ENCODE peak calls at places on chromosomes 4 and X, in four cellular contexts. Z is RWPE1, R is stomach, Y is fibroblast of pulmonary artery. C is an unnamed sample.
A peak's percentile ranks its signal among the peaks of the same experiment; 100 is the strongest.

GRCh38 chr4:77360451-77360850 is 203.4 kb downstream of the CCNG2 start:
- DNase-seq in Z (no peak), R (peak; percentile 29), Y (no peak), C (no peak)

GRCh38 chr4:106627071-106627470 is 258.5 kb upstream of the GIMD1 start:
- DNase-seq in Z (no peak), R (no peak), Y (peak; percentile 43), C (no peak)

GRCh38 chrX:140971385-140971784 is 31.0 kb upstream of the SPANXB1 start:
- DNase-seq in Z (no peak), R (no peak), Y (no peak), C (no peak)

GRCh38 chrX:64977051-64977450 is 801 bp upstream of the ZC4H2 start:
- DNase-seq in Z (no peak), R (no peak), Y (no peak), C (no peak)

GRCh38 chr4:29711226-29711625 is 1008.9 kb upstream of the PCDH7 start:
- DNase-seq in Z (no peak), R (no peak), Y (no peak), C (no peak)

GRCh38 chr4:65669008-65669971 is 999 bp downstream of the EPHA5 start:
- DNase-seq in Z (no peak), R (no peak), Y (peak; percentile 47), C (no peak)

GRCh38 chr4:26175905-26176304 is 144.9 kb upstream of the RBPJ start:
- DNase-seq in Z (no peak), R (no peak), Y (no peak), C (no peak)

GRCh38 chr4:56129431-56129861 is 180.7 kb downstream of the CEP135 start:
- DNase-seq in Z (peak; percentile 26), R (peak; percentile 58), Y (peak; percentile 58), C (peak; percentile 58)

GRCh38 chr4:66062044-66062443 is 391.8 kb upstream of the EPHA5 start:
- DNase-seq in Z (no peak), R (no peak), Y (peak; percentile 51), C (peak; percentile 3)

GRCh38 chrX:130975947-130976346 is 72.9 kb upstream of the ENOX2 start:
- DNase-seq in Z (peak; percentile 20), R (no peak), Y (peak; percentile 52), C (peak; percentile 63)
- TF ChIP-seq CTCF in Z (peak; percentile 50), R (no peak), Y (peak; percentile 52), C (peak; percentile 65)

GRCh38 chr4:162126754-162127153 is 37.0 kb downstream of the FSTL5 start:
- DNase-seq in Z (no peak), R (no peak), Y (no peak), C (no peak)

DNA sequence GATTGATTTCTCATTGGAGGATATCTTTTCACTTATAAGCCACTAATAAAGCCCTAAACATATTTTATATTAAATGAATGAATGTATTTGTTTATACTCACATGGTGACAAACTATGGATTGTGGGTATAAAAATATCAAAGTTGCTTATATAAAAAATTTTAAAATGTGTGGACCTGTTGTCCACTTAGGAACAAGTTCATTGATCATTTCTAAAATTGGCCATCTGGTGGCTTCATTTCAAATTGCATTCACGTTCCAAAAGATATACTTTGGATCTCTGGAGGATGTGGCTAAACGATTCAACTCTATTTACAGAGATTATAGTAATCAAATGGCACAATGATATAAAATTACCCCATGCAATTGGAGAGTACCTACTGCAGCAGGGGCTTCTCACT is 32.5 kb downstream of the FSTL5 start:
- DNase-seq in Z (no peak), R (no peak), Y (no peak), C (peak; percentile 10)
- TF ChIP-seq CTCF in Z (no peak), R (no peak), Y (no peak), C (peak; percentile 30)

GRCh38 chr4:186952709-186953108 is 229.1 kb upstream of the FAT1 start:
- DNase-seq in Z (no peak), R (no peak), Y (no peak), C (no peak)

GRCh38 chr4:186949847-186950246 is 226.2 kb upstream of the FAT1 start:
- DNase-seq in Z (no peak), R (no peak), Y (no peak), C (no peak)

GRCh38 chr4:186946140-186946539 is 222.5 kb upstream of the FAT1 start:
- DNase-seq in Z (no peak), R (no peak), Y (no peak), C (no peak)

GRCh38 chr4:186946682-186947294 is 223.1 kb upstream of the FAT1 start:
- DNase-seq in Z (peak; percentile 45), R (peak; percentile 42), Y (peak; percentile 42), C (peak; percentile 50)

DNA sequence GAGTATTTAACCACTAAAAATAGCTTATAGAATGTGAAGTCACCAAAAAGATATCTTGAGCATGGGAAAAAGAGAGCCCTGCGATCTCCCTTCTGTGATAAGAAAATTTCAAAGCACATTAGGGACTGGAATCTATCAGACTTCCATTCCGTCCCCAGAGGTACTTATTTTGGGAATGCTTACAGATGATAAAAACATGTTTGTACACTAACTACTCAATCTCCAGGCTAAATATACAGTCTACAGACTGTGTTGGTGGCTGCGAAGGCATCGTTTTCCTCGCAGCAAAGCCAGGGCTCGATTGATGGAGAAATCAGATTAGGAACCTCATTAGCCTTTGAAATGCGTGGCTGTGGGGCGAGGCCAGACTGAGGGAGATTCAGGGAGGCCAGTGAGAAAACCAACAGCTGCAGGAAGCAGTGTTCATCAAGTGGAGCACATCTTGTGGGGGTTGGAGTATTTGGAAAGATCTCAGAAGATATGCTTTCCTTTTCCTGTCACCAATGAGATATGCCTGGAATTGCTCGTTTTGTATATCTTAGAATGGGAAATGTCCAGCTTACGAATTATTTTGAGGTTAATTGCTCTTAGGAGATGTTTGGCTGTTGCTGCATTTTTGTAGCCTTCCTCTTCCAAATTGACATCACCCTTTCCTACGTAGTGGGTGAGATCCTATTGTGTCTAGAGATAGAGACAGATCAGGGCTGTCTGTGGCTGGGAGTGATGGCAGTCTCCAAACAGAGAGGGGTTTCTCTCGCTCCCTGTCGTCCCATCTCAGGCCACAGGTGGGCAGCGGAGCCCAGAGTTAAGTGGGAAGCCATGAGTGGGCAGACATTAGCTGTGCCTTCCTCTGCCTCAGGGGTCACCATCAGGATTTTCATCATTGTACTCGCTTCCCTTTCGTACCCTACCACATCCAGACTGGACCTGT is 225.0 kb upstream of the FAT1 start:
- DNase-seq in Z (no peak), R (no peak), Y (peak; percentile 40), C (no peak)
- TF ChIP-seq CTCF in Z (no peak), R (no peak), Y (peak; percentile 65), C (peak; percentile 13)

GRCh38 chr4:140236649-140237160 is 82.7 kb upstream of the MAML3 start:
- DNase-seq in Z (no peak), R (no peak), Y (no peak), C (no peak)

GRCh38 chr4:140229881-140230280 is 75.9 kb upstream of the MAML3 start:
- DNase-seq in Z (no peak), R (no peak), Y (no peak), C (no peak)

GRCh38 chr4:140237616-140238352 is 83.8 kb upstream of the MAML3 start:
- DNase-seq in Z (no peak), R (peak; percentile 70), Y (peak; percentile 95), C (peak; percentile 46)

GRCh38 chr4:140234697-140235060 is 80.7 kb upstream of the MAML3 start:
- DNase-seq in Z (no peak), R (no peak), Y (no peak), C (no peak)

GRCh38 chr4:140233811-140234696 is 80.1 kb upstream of the MAML3 start:
- DNase-seq in Z (peak; percentile 24), R (no peak), Y (peak; percentile 64), C (peak; percentile 45)
- TF ChIP-seq CTCF in Z (no peak), R (no peak), Y (no peak), C (no peak)

GRCh38 chr4:86220137-86220536 is 139.7 kb downstream of the MAPK10 start:
- DNase-seq in Z (peak; percentile 36), R (no peak), Y (peak; percentile 82), C (peak; percentile 76)

GRCh38 chr4:86221076-86221475 is 138.8 kb downstream of the MAPK10 start:
- DNase-seq in Z (no peak), R (no peak), Y (no peak), C (no peak)

GRCh38 chr4:86218721-86219481 is 141.0 kb downstream of the MAPK10 start:
- DNase-seq in Z (peak; percentile 6), R (no peak), Y (peak; percentile 88), C (peak; percentile 82)

GRCh38 chr4:86223472-86223871 is 136.4 kb downstream of the MAPK10 start:
- DNase-seq in Z (peak; percentile 8), R (no peak), Y (peak; percentile 70), C (peak; percentile 63)
- TF ChIP-seq CTCF in Z (peak; percentile 35), R (no peak), Y (peak; percentile 66), C (peak; percentile 61)

GRCh38 chrX:113947548-113947947 is 636.3 kb upstream of the HTR2C start:
- DNase-seq in Z (peak; percentile 0), R (no peak), Y (no peak), C (peak; percentile 25)
- TF ChIP-seq CTCF in Z (no peak), R (no peak), Y (no peak), C (peak; percentile 20)

DNA sequence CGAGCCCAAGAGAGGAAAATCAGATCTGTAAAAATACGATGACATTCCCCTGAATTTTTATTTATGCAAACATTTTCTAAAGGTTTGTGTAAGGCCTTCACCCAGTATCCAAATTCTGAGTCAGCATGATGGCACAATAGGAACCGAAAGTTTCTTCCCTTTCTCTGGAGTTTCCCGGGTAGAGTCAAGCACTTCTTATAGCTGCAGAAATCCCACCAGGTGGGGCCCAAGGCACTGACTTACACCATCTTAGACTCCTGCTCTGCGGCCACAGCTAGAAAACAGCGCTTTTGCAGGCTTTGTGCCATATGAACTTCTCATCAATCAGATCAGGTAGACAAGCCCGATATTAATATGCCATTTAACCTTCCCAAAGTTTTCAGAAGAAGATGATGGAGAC is 13.4 kb downstream of the LEF1 start:
- DNase-seq in Z (no peak), R (no peak), Y (no peak), C (peak; percentile 62)
- TF ChIP-seq CTCF in Z (no peak), R (no peak), Y (no peak), C (no peak)

DNA sequence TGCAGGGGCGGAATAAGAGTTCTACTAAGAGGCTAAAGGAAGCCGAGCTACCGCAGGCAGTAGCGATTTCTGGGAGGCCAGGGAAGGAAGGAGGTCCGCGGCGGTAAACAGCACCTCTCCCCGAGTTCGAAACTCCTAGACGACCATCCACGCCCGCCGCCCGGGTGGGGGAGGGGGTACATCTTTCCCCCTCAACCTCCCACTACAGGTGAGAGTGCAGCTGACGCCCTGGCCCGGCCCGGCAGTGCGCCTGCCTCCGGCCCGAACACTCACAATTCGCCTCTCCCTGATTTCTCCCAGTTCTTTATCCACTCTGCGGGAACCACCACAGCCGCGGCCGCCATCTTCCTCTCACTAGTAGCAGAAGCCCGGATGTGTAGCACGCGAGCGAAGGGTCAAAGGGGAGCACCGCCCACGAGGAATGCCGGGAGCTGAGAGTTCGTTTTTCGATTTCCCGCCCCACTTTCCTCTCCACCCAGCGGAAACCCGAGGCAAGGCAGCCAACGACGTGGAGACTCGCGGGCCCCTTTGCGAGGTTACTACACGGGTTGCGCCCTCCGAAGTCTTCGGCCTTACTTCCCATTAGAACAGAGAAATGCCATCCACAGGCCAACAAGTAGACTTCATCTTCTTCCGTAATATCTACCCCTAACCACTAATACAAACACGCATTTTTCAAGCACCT is at the start of gene THOC2:
- DNase-seq in Z (peak; percentile 74), R (peak; percentile 83), Y (peak; percentile 89), C (peak; percentile 82)
- TF ChIP-seq CTCF in Z (peak; percentile 31), R (no peak), Y (peak; percentile 34), C (no peak)